ENCODE peak calls at places on chromosomes 5 and 9, in seven cellular contexts. One of them, this sample, is unnamed.

GRCh38 chr9:37994639-37995347 is 74.2 kb downstream of the SHB start:
- DNase-seq in left cardiac atrium: peak
- DNase-seq in mesendoderm: no peak
- DNase-seq in lower lobe of right lung: peak
- DNase-seq in IMR-90: peak
- DNase-seq in Kasumi-1: peak
- DNase-seq in HCT116: no peak
- DNase-seq in this sample: no peak

GRCh38 chr5:141713616-141714309 is 31.7 kb upstream of the ARAP3 start:
- DNase-seq in left cardiac atrium: no peak
- DNase-seq in mesendoderm: no peak
- DNase-seq in lower lobe of right lung: no peak
- DNase-seq in IMR-90: no peak
- DNase-seq in Kasumi-1: no peak
- DNase-seq in HCT116: no peak
- DNase-seq in this sample: no peak

GRCh38 chr9:17613723-17614122 is 34.9 kb downstream of the SH3GL2 start:
- DNase-seq in left cardiac atrium: no peak
- DNase-seq in mesendoderm: no peak
- DNase-seq in lower lobe of right lung: no peak
- DNase-seq in IMR-90: peak
- DNase-seq in Kasumi-1: no peak
- DNase-seq in HCT116: no peak
- DNase-seq in this sample: no peak

GRCh38 chr5:135398160-135398854 is 724 bp downstream of the MACROH2A1 start:
- DNase-seq in left cardiac atrium: peak
- DNase-seq in mesendoderm: peak
- DNase-seq in lower lobe of right lung: peak
- DNase-seq in IMR-90: no peak
- DNase-seq in Kasumi-1: no peak
- DNase-seq in HCT116: peak
- DNase-seq in this sample: no peak

GRCh38 chr5:175671013-175671412 is 13.1 kb downstream of the HRH2 start:
- DNase-seq in left cardiac atrium: no peak
- DNase-seq in mesendoderm: no peak
- DNase-seq in lower lobe of right lung: peak
- DNase-seq in IMR-90: no peak
- DNase-seq in Kasumi-1: peak
- DNase-seq in HCT116: no peak
- DNase-seq in this sample: no peak

GRCh38 chr5:21219255-21219654 is 1231.3 kb upstream of the CDH18 start:
- DNase-seq in left cardiac atrium: no peak
- DNase-seq in mesendoderm: peak
- DNase-seq in lower lobe of right lung: no peak
- DNase-seq in IMR-90: no peak
- DNase-seq in Kasumi-1: no peak
- DNase-seq in HCT116: no peak
- DNase-seq in this sample: no peak

GRCh38 chr5:6461793-6462650 is 13.4 kb downstream of the UBE2QL1 start:
- DNase-seq in left cardiac atrium: no peak
- DNase-seq in mesendoderm: peak
- DNase-seq in lower lobe of right lung: no peak
- DNase-seq in IMR-90: no peak
- DNase-seq in Kasumi-1: no peak
- DNase-seq in HCT116: no peak
- DNase-seq in this sample: no peak

GRCh38 chr5:142356318-142356715 is 31.5 kb upstream of the SPRY4 start:
- DNase-seq in left cardiac atrium: no peak
- DNase-seq in mesendoderm: no peak
- DNase-seq in lower lobe of right lung: no peak
- DNase-seq in IMR-90: peak
- DNase-seq in Kasumi-1: no peak
- DNase-seq in HCT116: no peak
- DNase-seq in this sample: peak

GRCh38 chr9:134360897-134361296 is 34.6 kb downstream of the RXRA start:
- DNase-seq in left cardiac atrium: peak
- DNase-seq in mesendoderm: no peak
- DNase-seq in lower lobe of right lung: no peak
- DNase-seq in IMR-90: no peak
- DNase-seq in Kasumi-1: no peak
- DNase-seq in HCT116: no peak
- DNase-seq in this sample: no peak

GRCh38 chr5:33675958-33676464 is 215.8 kb downstream of the ADAMTS12 start:
- DNase-seq in left cardiac atrium: no peak
- DNase-seq in mesendoderm: no peak
- DNase-seq in lower lobe of right lung: no peak
- DNase-seq in IMR-90: no peak
- DNase-seq in Kasumi-1: peak
- DNase-seq in HCT116: no peak
- DNase-seq in this sample: no peak

GRCh38 chr5:171427318-171428167 is 8.1 kb downstream of the FGF18 start:
- DNase-seq in left cardiac atrium: peak
- DNase-seq in mesendoderm: no peak
- DNase-seq in lower lobe of right lung: no peak
- DNase-seq in IMR-90: no peak
- DNase-seq in Kasumi-1: no peak
- DNase-seq in HCT116: no peak
- DNase-seq in this sample: no peak

GRCh38 chr9:134029248-134030226 is 4.3 kb downstream of the BRD3OS start:
- DNase-seq in left cardiac atrium: no peak
- DNase-seq in mesendoderm: no peak
- DNase-seq in lower lobe of right lung: no peak
- DNase-seq in IMR-90: no peak
- DNase-seq in Kasumi-1: no peak
- DNase-seq in HCT116: no peak
- DNase-seq in this sample: no peak

GRCh38 chr5:115686692-115687054 is 60.8 kb upstream of the TMED7 start:
- DNase-seq in left cardiac atrium: no peak
- DNase-seq in mesendoderm: no peak
- DNase-seq in lower lobe of right lung: no peak
- DNase-seq in IMR-90: peak
- DNase-seq in Kasumi-1: no peak
- DNase-seq in HCT116: no peak
- DNase-seq in this sample: no peak

GRCh38 chr5:96680759-96681158 is 18.6 kb downstream of the CAST start:
- DNase-seq in left cardiac atrium: no peak
- DNase-seq in mesendoderm: no peak
- DNase-seq in lower lobe of right lung: no peak
- DNase-seq in IMR-90: no peak
- DNase-seq in Kasumi-1: no peak
- DNase-seq in HCT116: no peak
- DNase-seq in this sample: no peak

GRCh38 chr9:101311759-101312420 is 72.9 kb downstream of the BAAT start:
- DNase-seq in left cardiac atrium: no peak
- DNase-seq in mesendoderm: peak
- DNase-seq in lower lobe of right lung: no peak
- DNase-seq in IMR-90: peak
- DNase-seq in Kasumi-1: peak
- DNase-seq in HCT116: peak
- DNase-seq in this sample: peak

GRCh38 chr5:55903121-55903701 is 52.1 kb downstream of the IL31RA start:
- DNase-seq in left cardiac atrium: peak
- DNase-seq in mesendoderm: no peak
- DNase-seq in lower lobe of right lung: no peak
- DNase-seq in IMR-90: peak
- DNase-seq in Kasumi-1: peak
- DNase-seq in HCT116: no peak
- DNase-seq in this sample: no peak

GRCh38 chr5:75438722-75439121 is 72.7 kb downstream of the CERT1 start:
- DNase-seq in left cardiac atrium: no peak
- DNase-seq in mesendoderm: no peak
- DNase-seq in lower lobe of right lung: no peak
- DNase-seq in IMR-90: no peak
- DNase-seq in Kasumi-1: no peak
- DNase-seq in HCT116: no peak
- DNase-seq in this sample: no peak

GRCh38 chr9:16870606-16871357 is at the start of gene BNC2:
- DNase-seq in left cardiac atrium: peak
- DNase-seq in mesendoderm: peak
- DNase-seq in lower lobe of right lung: peak
- DNase-seq in IMR-90: peak
- DNase-seq in Kasumi-1: peak
- DNase-seq in HCT116: no peak
- DNase-seq in this sample: peak

GRCh38 chr5:82793808-82794419 is 283.3 kb downstream of the TMEM167A start:
- DNase-seq in left cardiac atrium: no peak
- DNase-seq in mesendoderm: peak
- DNase-seq in lower lobe of right lung: no peak
- DNase-seq in IMR-90: peak
- DNase-seq in Kasumi-1: peak
- DNase-seq in HCT116: peak
- DNase-seq in this sample: no peak

GRCh38 chr9:438066-438465 is 223.4 kb downstream of the DOCK8 start:
- DNase-seq in left cardiac atrium: no peak
- DNase-seq in mesendoderm: no peak
- DNase-seq in lower lobe of right lung: no peak
- DNase-seq in IMR-90: peak
- DNase-seq in Kasumi-1: no peak
- DNase-seq in HCT116: no peak
- DNase-seq in this sample: no peak

GRCh38 chr9:15306068-15306756 is 804 bp downstream of the TTC39B start:
- DNase-seq in left cardiac atrium: peak
- DNase-seq in mesendoderm: peak
- DNase-seq in lower lobe of right lung: peak
- DNase-seq in IMR-90: peak
- DNase-seq in Kasumi-1: no peak
- DNase-seq in HCT116: no peak
- DNase-seq in this sample: peak

GRCh38 chr5:1203968-1204692 is 2.7 kb downstream of the SLC6A19 start:
- DNase-seq in left cardiac atrium: peak
- DNase-seq in mesendoderm: no peak
- DNase-seq in lower lobe of right lung: peak
- DNase-seq in IMR-90: no peak
- DNase-seq in Kasumi-1: no peak
- DNase-seq in HCT116: no peak
- DNase-seq in this sample: no peak

GRCh38 chr5:541148-541887 is 17.1 kb upstream of the SLC9A3 start:
- DNase-seq in left cardiac atrium: peak
- DNase-seq in mesendoderm: no peak
- DNase-seq in lower lobe of right lung: peak
- DNase-seq in IMR-90: no peak
- DNase-seq in Kasumi-1: no peak
- DNase-seq in HCT116: no peak
- DNase-seq in this sample: no peak

GRCh38 chr5:71907001-71907564 is 188.0 kb downstream of the CARTPT start:
- DNase-seq in left cardiac atrium: no peak
- DNase-seq in mesendoderm: no peak
- DNase-seq in lower lobe of right lung: no peak
- DNase-seq in IMR-90: no peak
- DNase-seq in Kasumi-1: no peak
- DNase-seq in HCT116: no peak
- DNase-seq in this sample: peak

GRCh38 chr9:81535542-81536241 is 153.7 kb downstream of the TLE1 start:
- DNase-seq in left cardiac atrium: no peak
- DNase-seq in mesendoderm: no peak
- DNase-seq in lower lobe of right lung: no peak
- DNase-seq in IMR-90: peak
- DNase-seq in Kasumi-1: no peak
- DNase-seq in HCT116: no peak
- DNase-seq in this sample: no peak

GRCh38 chr5:159010611-159011497 is 88.9 kb downstream of the EBF1 start:
- DNase-seq in left cardiac atrium: peak
- DNase-seq in mesendoderm: peak
- DNase-seq in lower lobe of right lung: no peak
- DNase-seq in IMR-90: no peak
- DNase-seq in Kasumi-1: no peak
- DNase-seq in HCT116: no peak
- DNase-seq in this sample: no peak

GRCh38 chr9:123250504-123250903 is 17.9 kb downstream of the STRBP start:
- DNase-seq in left cardiac atrium: no peak
- DNase-seq in mesendoderm: no peak
- DNase-seq in lower lobe of right lung: no peak
- DNase-seq in IMR-90: no peak
- DNase-seq in Kasumi-1: no peak
- DNase-seq in HCT116: no peak
- DNase-seq in this sample: no peak

GRCh38 chr9:132858756-132859155 is 19.3 kb downstream of the AK8 start:
- DNase-seq in left cardiac atrium: no peak
- DNase-seq in mesendoderm: no peak
- DNase-seq in lower lobe of right lung: no peak
- DNase-seq in IMR-90: no peak
- DNase-seq in Kasumi-1: no peak
- DNase-seq in HCT116: no peak
- DNase-seq in this sample: no peak

GRCh38 chr9:133715866-133716563 is 22.1 kb downstream of the SARDH start:
- DNase-seq in left cardiac atrium: peak
- DNase-seq in mesendoderm: no peak
- DNase-seq in lower lobe of right lung: no peak
- DNase-seq in IMR-90: peak
- DNase-seq in Kasumi-1: no peak
- DNase-seq in HCT116: no peak
- DNase-seq in this sample: no peak

This sample was measured in cerebellar cortex.